ENCODE peak calls at places on chromosomes 1 and 21, in nine cellular contexts. V is body of pancreas, H is ovary, O is A549, L is heart left ventricle, P is H1, J is IMR-90, F is breast epithelium, A is adrenal gland. N is an unnamed sample.
A peak's percentile ranks its signal among the peaks of the same experiment; 100 is the strongest.

GRCh38 chr1:116881879-116882520 is 27.7 kb upstream of the PTGFRN start:
- DNase-seq in V (peak; percentile 93), P (peak; percentile 54), L (peak; percentile 47), J (peak; percentile 65), H (peak; percentile 30), O (peak; percentile 36), A (peak; percentile 40), F (no peak), N (no peak)

GRCh38 chr1:35288761-35289160 is 20.3 kb downstream of the ZMYM4 start:
- DNase-seq in V (no peak), F (no peak), A (no peak), O (no peak), H (no peak), L (no peak), P (no peak), J (peak; percentile 51), N (no peak)

GRCh38 chr1:9069324-9070100 is at the start of gene SLC2A5:
- DNase-seq in O (no peak), A (no peak), V (peak; percentile 40), L (peak; percentile 43), H (peak; percentile 65), J (no peak), F (no peak), P (no peak), N (peak; percentile 15)

GRCh38 chr1:226690460-226690982 is 48.6 kb downstream of the ITPKB start:
- DNase-seq in J (peak; percentile 54), A (peak; percentile 38), V (peak; percentile 28), H (no peak), F (no peak), L (no peak), P (no peak), O (no peak), N (no peak)

GRCh38 chr1:106232128-106232527 is 824.3 kb upstream of the PRMT6 start:
- DNase-seq in O (no peak), H (no peak), L (no peak), J (no peak), P (no peak), F (no peak), V (no peak), A (no peak), N (no peak)

GRCh38 chr1:222623458-222623857 is 5.6 kb downstream of the MIA3 start:
- DNase-seq in V (no peak), F (no peak), P (no peak), H (no peak), L (no peak), A (no peak), J (no peak), O (no peak), N (no peak)

GRCh38 chr1:228092342-228093049 is 10.0 kb downstream of the ARF1 start:
- DNase-seq in H (no peak), O (no peak), F (no peak), J (no peak), L (no peak), P (no peak), A (peak; percentile 13), V (no peak), N (no peak)

GRCh38 chr1:119330062-119330939 is 38.3 kb upstream of the HAO2 start:
- DNase-seq in A (no peak), J (no peak), O (no peak), L (no peak), P (no peak), V (no peak), H (no peak), F (no peak), N (no peak)

GRCh38 chr21:44370027-44370735 is 16.8 kb downstream of the TRPM2 start:
- DNase-seq in H (peak; percentile 63), V (peak; percentile 31), F (peak; percentile 49), A (peak; percentile 95), L (no peak), J (peak; percentile 7), O (peak; percentile 24), P (peak; percentile 77), N (peak; percentile 15)

GRCh38 chr1:44357710-44358109 is 2.7 kb upstream of the ERI3 start:
- DNase-seq in F (no peak), A (no peak), V (no peak), H (no peak), J (no peak), P (no peak), O (no peak), L (no peak), N (no peak)

GRCh38 chr1:200039849-200040479 is 12.5 kb downstream of the NR5A2 start:
- DNase-seq in F (no peak), O (no peak), A (no peak), H (no peak), P (peak; percentile 52), V (no peak), J (no peak), L (no peak), N (no peak)

GRCh38 chr1:43540653-43541071 is 10.0 kb downstream of the PTPRF start:
- DNase-seq in A (peak; percentile 68), P (no peak), J (no peak), L (no peak), V (no peak), O (no peak), H (peak; percentile 84), F (peak; percentile 68), N (peak; percentile 44)

GRCh38 chr1:176837708-176838107 is 326.8 kb downstream of the ASTN1 start:
- DNase-seq in A (no peak), O (no peak), J (no peak), L (no peak), F (no peak), H (no peak), P (no peak), V (peak; percentile 13), N (no peak)

GRCh38 chr1:16903054-16903453 is 7.3 kb downstream of the RNU1-2 start:
- DNase-seq in F (no peak), O (peak; percentile 28), V (no peak), P (no peak), J (peak; percentile 71), L (no peak), H (no peak), A (no peak), N (no peak)

GRCh38 chr1:163747261-163747660 is 425.5 kb downstream of the NUF2 start:
- DNase-seq in H (no peak), V (no peak), L (no peak), F (no peak), J (no peak), P (no peak), A (no peak), O (no peak), N (no peak)

GRCh38 chr21:42507418-42507817 is 6.2 kb upstream of the SLC37A1 start:
- DNase-seq in J (no peak), L (no peak), A (no peak), O (no peak), V (no peak), H (no peak), F (no peak), P (no peak), N (no peak)

GRCh38 chr1:103327054-103327719 is 198.3 kb upstream of the RNPC3 start:
- DNase-seq in O (no peak), H (no peak), P (no peak), A (no peak), J (no peak), V (no peak), F (no peak), L (no peak), N (no peak)

GRCh38 chr1:159492575-159493323 is 43.1 kb downstream of the OR10J5 start:
- DNase-seq in V (no peak), A (no peak), H (no peak), P (no peak), J (no peak), L (no peak), O (peak; percentile 58), F (no peak), N (no peak)

GRCh38 chr1:17648457-17649145 is 106.5 kb upstream of the ACTL8 start:
- DNase-seq in O (no peak), J (no peak), F (no peak), L (no peak), V (peak; percentile 67), A (peak; percentile 72), H (no peak), P (no peak), N (no peak)

GRCh38 chr1:206911064-206911663 is 10.6 kb downstream of the FCMR start:
- DNase-seq in O (peak; percentile 61), F (no peak), P (no peak), J (peak; percentile 78), H (no peak), A (peak; percentile 50), L (no peak), V (peak; percentile 67), N (peak; percentile 37)

GRCh38 chr1:81695741-81696140 is 105.0 kb upstream of the ADGRL2 start:
- DNase-seq in A (peak; percentile 46), V (no peak), L (peak; percentile 28), J (peak; percentile 81), O (peak; percentile 18), F (no peak), P (no peak), H (no peak), N (peak; percentile 69)

GRCh38 chr1:235883261-235883927 is 16.7 kb upstream of the LYST start:
- DNase-seq in A (peak; percentile 94), F (peak; percentile 96), H (peak; percentile 89), O (peak; percentile 17), P (no peak), L (peak; percentile 91), J (peak; percentile 97), V (peak; percentile 89), N (peak; percentile 87)

GRCh38 chr1:219621047-219621786 is 8.3 kb upstream of the ZC3H11B start:
- DNase-seq in A (peak; percentile 31), P (no peak), H (no peak), J (no peak), V (peak; percentile 70), F (no peak), O (no peak), L (peak; percentile 51), N (peak; percentile 3)

GRCh38 chr1:238187575-238187949 is 296.8 kb upstream of the ZP4 start:
- DNase-seq in O (no peak), J (no peak), L (no peak), F (no peak), V (no peak), P (no peak), H (no peak), A (no peak), N (no peak)
- TF ChIP-seq CTCF in O (no peak), J (no peak), L (no peak), F (no peak), V (no peak), P (no peak), H (no peak), A (no peak), N (no peak)

GRCh38 chr1:10790155-10790707 is 6.2 kb downstream of the CASZ1 start:
- DNase-seq in H (no peak), L (no peak), V (no peak), O (no peak), F (no peak), J (no peak), A (no peak), P (no peak), N (no peak)
- H3K4me3 ChIP-seq in H (no peak overlapping the region), L (no peak overlapping the region), V (no peak overlapping the region), O (no peak overlapping the region), F (no peak overlapping the region), J (no peak overlapping the region), A (no peak overlapping the region), P (no peak overlapping the region), N (no peak overlapping the region)

GRCh38 chr1:40394456-40395172 is 21.1 kb downstream of the SMAP2 start:
- DNase-seq in L (no peak), A (no peak), V (no peak), J (peak; percentile 78), P (no peak), H (no peak), F (no peak), O (no peak), N (no peak)
- TF ChIP-seq POLR2A in L (no peak), A (no peak), V (no peak), J (peak; percentile 42), P (no peak), H (no peak), F (no peak), O (no peak), N (no peak)

GRCh38 chr1:53321366-53321765 is 6.5 kb downstream of the LRP8 start:
- DNase-seq in P (peak; percentile 77), L (no peak), O (peak; percentile 17), V (no peak), F (no peak), H (no peak), J (no peak), A (no peak), N (no peak)
- TF ChIP-seq CTCF in P (no peak), L (no peak), O (no peak), V (no peak), F (no peak), H (no peak), J (no peak), A (no peak), N (no peak)